ENCODE peak calls at places on chromosomes 11 and 22, in six cellular contexts. O, H, U, R, T and J are unnamed samples.

GRCh38 chr11:129215506-129216245 is 23.6 kb upstream of the ARHGAP32 start:
- DNase-seq in O (no peak), H (no peak), U (no peak), R (no peak), T (no peak), J (no peak)

GRCh38 chr11:86469491-86470388 is 95.1 kb downstream of the CCDC81 start:
- DNase-seq in O (no peak), H (no peak), U (no peak), R (peak; percentile 35), T (no peak), J (no peak)

GRCh38 chr22:36277482-36278291 is 24.8 kb downstream of the APOL1 start:
- DNase-seq in O (peak; percentile 81), H (peak; percentile 59), U (peak; percentile 77), R (peak; percentile 60), T (peak; percentile 31), J (no peak)

GRCh38 chr11:65382036-65382803 is at the start of gene SLC25A45:
- DNase-seq in O (peak; percentile 98), H (peak; percentile 91), U (peak; percentile 96), R (peak; percentile 92), T (peak; percentile 78), J (peak; percentile 99)

GRCh38 chr11:125874556-125875124 is 12.8 kb upstream of the HYLS1 start:
- DNase-seq in O (peak; percentile 69), H (peak; percentile 39), U (no peak), R (peak; percentile 55), T (peak; percentile 25), J (peak; percentile 51)

GRCh38 chr11:72069200-72069599 is 11.1 kb downstream of the NUMA1 start:
- DNase-seq in O (no peak), H (no peak), U (no peak), R (no peak), T (no peak), J (no peak)

GRCh38 chr11:34616830-34617504 is 3.9 kb upstream of the EHF start:
- DNase-seq in O (no peak), H (no peak), U (no peak), R (peak; percentile 41), T (no peak), J (no peak)

GRCh38 chr11:120013325-120014250 is 124.3 kb downstream of the TRIM29 start:
- DNase-seq in O (no peak), H (no peak), U (no peak), R (peak; percentile 43), T (peak; percentile 61), J (peak; percentile 74)

GRCh38 chr11:93659216-93659615 is 2.3 kb upstream of the CEP295 start:
- DNase-seq in O (no peak), H (no peak), U (no peak), R (no peak), T (no peak), J (no peak)

GRCh38 chr11:17221968-17222367 is 14.2 kb upstream of the PIK3C2A start:
- DNase-seq in O (no peak), H (no peak), U (no peak), R (no peak), T (no peak), J (no peak)

GRCh38 chr11:115759622-115760527 is 255.7 kb upstream of the CADM1 start:
- DNase-seq in O (peak; percentile 68), H (no peak), U (peak; percentile 66), R (peak; percentile 45), T (no peak), J (peak; percentile 71)

GRCh38 chr22:42670921-42671709 is 21.9 kb upstream of the CYB5R3 start:
- DNase-seq in O (no peak), H (no peak), U (no peak), R (no peak), T (no peak), J (no peak)

GRCh38 chr11:64674774-64675173 is 48.2 kb downstream of the NRXN2 start:
- DNase-seq in O (no peak), H (no peak), U (no peak), R (no peak), T (no peak), J (no peak)

GRCh38 chr11:16779436-16779835 is 41.0 kb downstream of the C11orf58 start:
- DNase-seq in O (no peak), H (no peak), U (peak; percentile 69), R (no peak), T (no peak), J (no peak)

GRCh38 chr11:112537846-112538330 is 277.2 kb upstream of the PLET1 start:
- DNase-seq in O (no peak), H (no peak), U (no peak), R (no peak), T (no peak), J (no peak)

GRCh38 chr11:1205987-1206331 is 16.9 kb upstream of the MUC5B start:
- DNase-seq in O (no peak), H (no peak), U (peak; percentile 31), R (no peak), T (no peak), J (peak; percentile 4)

GRCh38 chr11:72298931-72299330 is 55.0 kb upstream of the PHOX2A start:
- DNase-seq in O (no peak), H (no peak), U (no peak), R (no peak), T (no peak), J (no peak)

GRCh38 chr11:5291207-5291838 is 10.4 kb downstream of the OR51B4 start:
- DNase-seq in O (no peak), H (no peak), U (no peak), R (no peak), T (peak; percentile 47), J (no peak)

DNA sequence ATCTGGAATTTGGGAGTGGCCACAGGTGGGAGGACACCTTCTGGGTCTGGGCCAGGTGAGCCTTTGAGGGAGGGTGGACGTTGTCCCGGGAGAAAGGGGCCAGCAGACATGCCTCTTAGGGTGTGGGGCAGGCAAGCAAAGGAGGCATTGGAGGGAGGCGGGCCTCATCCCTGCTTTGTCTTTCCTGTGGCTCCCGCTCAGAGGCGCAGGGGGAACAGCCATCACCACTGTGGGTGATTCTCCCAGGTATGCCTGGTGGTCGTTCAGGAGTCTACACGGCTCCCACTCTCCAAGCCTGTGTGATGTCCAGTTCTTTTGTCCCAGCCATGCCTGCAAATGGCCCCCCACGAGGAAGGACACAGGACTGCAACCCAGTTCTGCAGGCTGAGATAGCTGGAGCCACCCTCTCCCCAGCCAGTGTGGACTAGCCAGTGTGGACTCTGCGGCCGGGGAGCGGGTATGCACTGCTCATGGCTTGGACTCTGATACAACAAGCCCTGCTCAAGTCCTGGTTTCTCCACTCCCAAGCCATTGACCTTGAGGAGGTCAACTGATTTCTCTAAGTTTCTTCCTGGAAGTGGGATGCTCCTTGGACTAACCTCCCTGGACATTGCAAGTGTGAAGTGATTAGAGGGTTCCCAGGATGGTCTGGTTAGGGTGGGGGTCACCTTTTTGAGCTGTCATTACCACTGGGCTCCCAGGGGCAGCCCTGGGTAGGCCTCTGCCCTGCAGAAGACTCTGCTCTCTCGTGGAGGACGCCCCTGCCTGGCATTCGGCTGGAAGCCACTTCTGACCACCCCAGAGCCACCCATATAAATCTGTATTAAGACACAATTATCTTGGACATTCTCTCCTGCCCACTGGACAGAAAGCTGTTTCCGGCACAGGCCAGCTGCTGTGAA is 1151.2 kb downstream of the BRD1 start:
- DNase-seq in O (no peak), H (no peak), U (no peak), R (no peak), T (no peak), J (no peak)
- H3K9me3 ChIP-seq in O (peaks cover 14% of the 10 kb centered on the region), H (no peaks in the 10 kb centered on the region), U (no peaks in the 10 kb centered on the region), R (peaks cover 17% of the 10 kb centered on the region), T (no peaks in the 10 kb centered on the region), J (no peaks in the 10 kb centered on the region)

GRCh38 chr22:47294222-47294532 is 531.7 kb downstream of the TBC1D22A start:
- DNase-seq in O (peak; percentile 47), H (no peak), U (no peak), R (peak; percentile 11), T (no peak), J (no peak)

GRCh38 chr22:47295226-47295901 is 532.9 kb downstream of the TBC1D22A start:
- DNase-seq in O (peak; percentile 44), H (no peak), U (no peak), R (no peak), T (no peak), J (no peak)

GRCh38 chr22:47293368-47294221 is 531.1 kb downstream of the TBC1D22A start:
- DNase-seq in O (no peak), H (no peak), U (no peak), R (peak; percentile 7), T (no peak), J (no peak)

GRCh38 chr22:47295982-47296381 is 533.5 kb downstream of the TBC1D22A start:
- DNase-seq in O (no peak), H (no peak), U (no peak), R (no peak), T (no peak), J (no peak)

DNA sequence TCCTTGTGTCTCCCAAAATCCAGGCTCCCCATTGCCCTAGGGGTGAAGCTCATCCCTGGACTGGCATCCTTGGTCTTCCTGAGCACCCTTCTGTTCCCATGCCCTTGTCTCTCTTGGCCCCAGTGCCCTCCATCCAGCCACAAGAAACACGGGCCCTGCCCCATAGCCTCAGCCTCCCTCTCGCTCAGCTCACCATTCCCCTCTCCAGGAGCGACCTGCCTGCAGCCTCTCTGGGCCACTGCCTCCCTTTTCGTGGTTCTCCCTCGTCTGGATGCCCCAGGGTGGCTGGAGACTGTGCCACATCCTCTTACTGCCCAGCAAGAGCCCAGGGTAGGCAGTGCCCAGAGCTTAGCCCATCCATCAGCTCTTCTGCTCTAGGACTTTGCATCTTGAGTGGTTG is 532.1 kb downstream of the TBC1D22A start:
- DNase-seq in O (no peak), H (no peak), U (no peak), R (no peak), T (no peak), J (no peak)
- H3K9me3 ChIP-seq in O (no peaks in the 10 kb centered on the region), H (no peaks in the 10 kb centered on the region), U (no peaks in the 10 kb centered on the region), R (no peaks in the 10 kb centered on the region), T (no peaks in the 10 kb centered on the region), J (no peaks in the 10 kb centered on the region)

DNA sequence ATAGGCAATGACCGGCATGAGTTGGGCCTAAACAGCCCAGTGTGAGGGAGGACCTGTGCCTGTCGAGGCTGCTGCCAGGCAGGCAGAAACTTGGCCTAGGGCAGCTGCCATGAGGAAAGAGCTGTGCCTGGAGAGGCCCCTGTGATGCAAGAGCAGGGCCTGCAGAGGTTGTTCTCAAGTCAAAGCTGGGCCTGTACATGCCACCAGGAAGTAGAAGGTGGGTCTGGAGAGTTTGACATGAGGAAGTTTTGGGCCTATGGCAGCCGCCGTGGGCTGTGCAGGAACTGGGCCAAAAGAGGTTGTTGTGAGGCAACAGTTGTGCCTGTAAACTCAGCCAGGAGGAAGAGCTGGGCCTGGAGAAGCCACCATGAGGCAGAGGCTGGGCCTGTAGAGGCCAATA is 43.2 kb downstream of the OR4C45 start:
- DNase-seq in O (no peak), H (no peak), U (peak; percentile 65), R (no peak), T (no peak), J (no peak)
- H3K9me3 ChIP-seq in O (peaks cover 2% of the 10 kb centered on the region), H (no peaks in the 10 kb centered on the region), U (no peaks in the 10 kb centered on the region), R (peaks cover 4% of the 10 kb centered on the region), T (no peaks in the 10 kb centered on the region), J (no peaks in the 10 kb centered on the region)

GRCh38 chr11:61056566-61056965 is 45.7 kb upstream of the CD5 start:
- DNase-seq in O (peak; percentile 46), H (no peak), U (no peak), R (no peak), T (no peak), J (no peak)

GRCh38 chr11:61059260-61059752 is 43.0 kb upstream of the CD5 start:
- DNase-seq in O (peak; percentile 32), H (no peak), U (no peak), R (no peak), T (no peak), J (no peak)

GRCh38 chr11:61056981-61057380 is 45.3 kb upstream of the CD5 start:
- DNase-seq in O (no peak), H (no peak), U (no peak), R (no peak), T (no peak), J (no peak)

GRCh38 chr11:61057615-61058014 is 44.7 kb upstream of the CD5 start:
- DNase-seq in O (peak; percentile 20), H (no peak), U (no peak), R (no peak), T (no peak), J (no peak)

GRCh38 chr11:61058583-61059259 is 43.6 kb upstream of the CD5 start:
- DNase-seq in O (peak; percentile 22), H (no peak), U (no peak), R (no peak), T (no peak), J (no peak)
- H3K9me3 ChIP-seq in O (no peaks in the 10 kb centered on the region), H (no peaks in the 10 kb centered on the region), U (no peaks in the 10 kb centered on the region), R (no peaks in the 10 kb centered on the region), T (no peaks in the 10 kb centered on the region), J (no peaks in the 10 kb centered on the region)